ENCODE peak calls at places on chromosomes 11 and 22, in six cellular contexts. H, C, P, E, I and W are unnamed samples.

GRCh38 chr22:37413546-37413945 is 13.7 kb downstream of the ELFN2 start:
- DNase-seq in H (no peak), I (no peak), C (no peak), P (no peak), E (no peak), W (no peak)

GRCh38 chr11:2795491-2795991 is 90.0 kb downstream of the CDKN1C start:
- DNase-seq in H (no peak), I (no peak), P (peak; percentile 64), C (peak; percentile 56), E (peak; percentile 4), W (no peak)

GRCh38 chr11:75169101-75169885 is 18.4 kb downstream of the SLCO2B1 start:
- DNase-seq in H (no peak), C (no peak), P (no peak), E (no peak), I (no peak), W (no peak)

GRCh38 chr11:75577198-75577597 is 15.1 kb downstream of the SERPINH1 start:
- DNase-seq in C (no peak), I (peak; percentile 38), E (no peak), H (no peak), P (no peak), W (no peak)

GRCh38 chr22:41822289-41823057 is 10.4 kb upstream of the SREBF2 start:
- DNase-seq in E (no peak), P (no peak), I (peak; percentile 82), H (no peak), C (no peak), W (no peak)

GRCh38 chr22:45781941-45782340 is 110.3 kb downstream of the ATXN10 start:
- DNase-seq in C (no peak), E (no peak), I (peak; percentile 54), P (no peak), H (no peak), W (no peak)

GRCh38 chr11:92224394-92225205 is at the start of gene FAT3:
- DNase-seq in I (peak; percentile 41), C (peak; percentile 68), E (peak; percentile 11), H (no peak), P (no peak), W (no peak)

GRCh38 chr11:63764712-63765631 is 3.6 kb downstream of the ZFTA start:
- DNase-seq in H (no peak), E (no peak), I (no peak), P (no peak), C (no peak), W (no peak)

GRCh38 chr11:115159122-115159665 is 345.0 kb downstream of the CADM1 start:
- DNase-seq in C (no peak), E (no peak), H (no peak), P (no peak), I (no peak), W (no peak)

GRCh38 chr11:37511425-37511933 is 913.4 kb upstream of the RAG2 start:
- DNase-seq in C (no peak), P (no peak), E (no peak), H (no peak), I (peak; percentile 63), W (no peak)

GRCh38 chr11:119509969-119510401 is 87.0 kb upstream of the THY1 start:
- DNase-seq in I (peak; percentile 92), C (peak; percentile 82), P (no peak), H (no peak), E (no peak), W (no peak)

GRCh38 chr11:22670803-22671202 is 4.4 kb downstream of the GAS2 start:
- DNase-seq in E (no peak), C (no peak), I (peak; percentile 3), H (no peak), P (no peak), W (no peak)

GRCh38 chr11:10381730-10382129 is 73.3 kb upstream of the AMPD3 start:
- DNase-seq in H (no peak), C (no peak), P (no peak), I (peak; percentile 37), E (no peak), W (no peak)

GRCh38 chr11:47154738-47155570 is 21.7 kb downstream of the ARFGAP2 start:
- DNase-seq in H (no peak), P (peak; percentile 82), I (no peak), C (no peak), E (no peak), W (no peak)

GRCh38 chr11:77473001-77473800 is 693 bp downstream of the PAK1 start:
- DNase-seq in E (peak; percentile 26), H (peak; percentile 43), I (no peak), C (peak; percentile 72), P (peak; percentile 92), W (no peak)

GRCh38 chr11:12177739-12178338 is 67.4 kb downstream of the MICAL2 start:
- DNase-seq in E (no peak), C (no peak), H (no peak), P (no peak), I (peak; percentile 71), W (no peak)

GRCh38 chr22:35064664-35065063 is 1.3 kb upstream of the ISX start:
- DNase-seq in E (no peak), C (no peak), P (no peak), H (no peak), I (no peak), W (no peak)

GRCh38 chr22:35914665-35915476 is 113.8 kb downstream of the RBFOX2 start:
- DNase-seq in H (peak; percentile 61), C (peak; percentile 83), P (no peak), E (peak; percentile 85), I (peak; percentile 91), W (peak; percentile 67)

GRCh38 chr11:30879322-30880020 is 293.3 kb upstream of the MPPED2 start:
- DNase-seq in P (no peak), I (no peak), H (no peak), C (no peak), E (peak; percentile 75), W (no peak)

GRCh38 chr11:17522655-17523054 is 21.6 kb downstream of the USH1C start:
- DNase-seq in C (no peak), P (no peak), H (no peak), I (no peak), E (no peak), W (no peak)

GRCh38 chr11:100647861-100648260 is 39.2 kb upstream of the ARHGAP42 start:
- DNase-seq in C (no peak), E (no peak), P (no peak), H (no peak), I (no peak), W (no peak)

GRCh38 chr22:30424471-30425326 is 869 bp upstream of the MTFP1 start:
- DNase-seq in E (no peak), H (no peak), C (no peak), I (peak; percentile 28), P (no peak), W (no peak)

GRCh38 chr11:100220801-100221200 is 466.3 kb upstream of the ARHGAP42 start:
- DNase-seq in C (no peak), P (no peak), I (no peak), H (no peak), E (no peak), W (no peak)

GRCh38 chr22:17785185-17786184 is 11.2 kb upstream of the BID start:
- DNase-seq in C (peak; percentile 81), H (no peak), E (no peak), P (peak; percentile 91), I (no peak), W (peak; percentile 38)

GRCh38 chr22:45006873-45007246 is 2.9 kb downstream of the PHF21B start:
- DNase-seq in C (peak; percentile 71), E (peak; percentile 32), H (peak; percentile 33), I (no peak), P (no peak), W (no peak)

DNA sequence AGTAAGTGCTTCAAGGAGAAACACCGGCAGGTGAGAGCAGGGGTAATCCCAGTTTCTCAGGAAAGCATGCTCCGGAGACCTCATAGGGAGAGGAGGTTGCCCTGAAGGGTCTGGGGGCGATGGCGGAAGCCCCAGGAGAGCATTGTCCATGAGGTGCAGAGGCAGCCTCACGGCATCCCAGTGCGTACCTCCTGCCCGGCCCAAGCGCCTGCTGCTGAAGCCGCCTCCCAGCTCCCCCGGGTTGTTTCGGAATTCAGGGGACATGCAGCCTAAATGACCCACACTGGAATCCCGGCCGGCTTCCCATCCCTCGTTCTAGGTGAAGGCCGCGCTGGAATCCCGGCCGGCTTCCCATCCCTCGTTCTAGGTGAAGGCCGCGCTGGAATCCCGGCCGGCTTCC is 2.7 kb downstream of the ZBED4 start:
- DNase-seq in H (no peak), P (no peak), C (no peak), I (no peak), E (no peak), W (no peak)
- H3K27ac ChIP-seq in H (no peak overlapping the region), P (no peak overlapping the region), C (no peak overlapping the region), I (no peak overlapping the region), E (no peak overlapping the region), W (no peak overlapping the region)

GRCh38 chr11:104705475-104706195 is 192.6 kb downstream of the CASP12 start:
- DNase-seq in H (peak; percentile 30), P (peak; percentile 74), E (peak; percentile 29), I (peak; percentile 18), C (no peak), W (no peak)

GRCh38 chr11:104704888-104705287 is 193.4 kb downstream of the CASP12 start:
- DNase-seq in I (no peak), P (no peak), H (no peak), E (no peak), C (no peak), W (no peak)

GRCh38 chr11:104700609-104701008 is 197.7 kb downstream of the CASP12 start:
- DNase-seq in H (no peak), E (no peak), P (no peak), I (peak; percentile 84), C (no peak), W (no peak)
- H3K27ac ChIP-seq in H (no peak overlapping the region), E (no peak overlapping the region), P (no peak overlapping the region), I (no peak overlapping the region), C (no peak overlapping the region), W (no peak overlapping the region)

GRCh38 chr11:44589301-44589700 is 23.8 kb downstream of the CD82 start:
- DNase-seq in E (no peak), C (peak; percentile 78), P (no peak), H (no peak), I (peak; percentile 97), W (peak; percentile 21)
- H3K27ac ChIP-seq in E (no peak overlapping the region), C (peak overlapping the region; percentile 91), P (no peak overlapping the region), H (no peak overlapping the region), I (peak overlapping the region; percentile 78), W (peak overlapping the region; percentile 69)

GRCh38 chr11:72833083-72833733 is 19.0 kb downstream of the ATG16L2 start:
- DNase-seq in P (no peak), E (no peak), C (no peak), H (no peak), I (no peak), W (no peak)

GRCh38 chr11:72833792-72834501 is 19.7 kb downstream of the ATG16L2 start:
- DNase-seq in I (no peak), H (no peak), E (peak; percentile 57), C (no peak), P (no peak), W (no peak)

GRCh38 chr11:72834905-72835304 is 20.7 kb downstream of the ATG16L2 start:
- DNase-seq in P (no peak), C (no peak), I (no peak), E (peak; percentile 57), H (no peak), W (no peak)

GRCh38 chr11:72838691-72839305 is 24.6 kb downstream of the ATG16L2 start:
- DNase-seq in E (no peak), H (no peak), I (peak; percentile 33), P (no peak), C (no peak), W (no peak)

DNA sequence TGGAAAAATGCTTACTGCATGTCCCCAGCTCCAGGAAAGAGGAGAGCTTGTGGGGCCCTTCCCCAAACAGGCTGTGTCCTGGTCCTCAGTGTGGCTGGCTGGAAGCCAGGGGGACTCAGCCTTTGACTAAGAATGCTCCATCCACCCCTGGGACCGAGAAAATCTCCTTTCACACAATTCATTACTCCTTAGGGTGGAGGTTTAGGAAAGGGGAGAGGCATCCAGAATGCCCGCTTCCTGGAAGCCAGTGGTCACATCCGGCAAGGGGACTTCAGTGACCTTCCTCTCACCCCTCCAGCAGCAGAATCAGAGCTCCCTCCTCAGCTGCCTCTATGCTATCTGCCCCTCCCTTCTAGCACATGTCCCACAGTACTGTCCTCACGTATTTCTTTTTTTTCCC is 21.9 kb downstream of the ATG16L2 start:
- DNase-seq in H (no peak), E (peak; percentile 83), C (peak; percentile 66), P (no peak), I (no peak), W (no peak)
- H3K27ac ChIP-seq in H (no peak overlapping the region), E (peak overlapping the region; percentile 89), C (peak overlapping the region; percentile 49), P (peak overlapping the region; percentile 77), I (peak overlapping the region; percentile 1), W (peak overlapping the region; percentile 40)